ENCODE peak calls at places on chromosomes 16 and 17, in four cellular contexts. A, O, Z and K are unnamed samples.

GRCh38 chr17:2178798-2179505 is 124.0 kb downstream of the HIC1 start:
- DNase-seq in A (no peak), O (no peak), Z (no peak), K (no peak)

GRCh38 chr16:85716680-85717038 is 27.9 kb upstream of the GINS2 start:
- DNase-seq in A (no peak), O (no peak), Z (no peak), K (no peak)

GRCh38 chr17:60523822-60524221 is 2.2 kb downstream of the APPBP2 start:
- DNase-seq in A (no peak), O (no peak), Z (no peak), K (no peak)

GRCh38 chr16:75085556-75085955 is 31.0 kb downstream of the LDHD start:
- DNase-seq in A (no peak), O (no peak), Z (no peak), K (no peak)

GRCh38 chr16:63005356-63005755 is 969.1 kb upstream of the CDH8 start:
- DNase-seq in A (no peak), O (no peak), Z (no peak), K (no peak)

GRCh38 chr17:15260376-15261062 is 4.6 kb downstream of the PMP22 start:
- DNase-seq in A (no peak), O (peak), Z (peak), K (peak)

GRCh38 chr17:79232957-79233356 is 158.3 kb downstream of the ENGASE start:
- DNase-seq in A (no peak), O (no peak), Z (no peak), K (no peak)

GRCh38 chr17:73748521-73748920 is 104.3 kb upstream of the SDK2 start:
- DNase-seq in A (no peak), O (no peak), Z (no peak), K (no peak)

GRCh38 chr17:42891539-42892152 is 9.0 kb upstream of the G6PC1 start:
- DNase-seq in A (no peak), O (peak), Z (peak), K (no peak)

GRCh38 chr16:75175074-75175473 is 26.8 kb downstream of the ZFP1 start:
- DNase-seq in A (no peak), O (no peak), Z (no peak), K (no peak)

GRCh38 chr17:77423589-77424451 is 283.1 kb downstream of the SEC14L1 start:
- DNase-seq in A (no peak), O (no peak), Z (no peak), K (no peak)

GRCh38 chr16:87375426-87376135 is 8.0 kb downstream of the FBXO31 start:
- DNase-seq in A (no peak), O (no peak), Z (no peak), K (no peak)

GRCh38 chr17:65472602-65473001 is 88.8 kb downstream of the AXIN2 start:
- DNase-seq in A (no peak), O (no peak), Z (no peak), K (no peak)

GRCh38 chr16:46743232-46743719 is 4.9 kb downstream of the MYLK3 start:
- DNase-seq in A (no peak), O (peak), Z (no peak), K (peak)

GRCh38 chr17:70658324-70658723 is 489.0 kb downstream of the KCNJ2 start:
- DNase-seq in A (no peak), O (no peak), Z (no peak), K (no peak)

GRCh38 chr17:82863941-82864720 is 24.3 kb upstream of the ZNF750 start:
- DNase-seq in A (peak), O (no peak), Z (no peak), K (peak)

GRCh38 chr16:30185683-30186421 is 2.5 kb downstream of the CORO1A start:
- DNase-seq in A (peak), O (no peak), Z (peak), K (no peak)

GRCh38 chr17:40551874-40552768 is 13.2 kb downstream of the CCR7 start:
- DNase-seq in A (no peak), O (peak), Z (no peak), K (no peak)

GRCh38 chr16:81127051-81127450 is 30.9 kb upstream of the GCSH start:
- DNase-seq in A (no peak), O (no peak), Z (no peak), K (no peak)

GRCh38 chr17:10875984-10876555 is 38.2 kb upstream of the PIRT start:
- DNase-seq in A (no peak), O (peak), Z (peak), K (peak)

GRCh38 chr16:81738831-81739496 is 40.1 kb upstream of the PLCG2 start:
- DNase-seq in A (no peak), O (no peak), Z (no peak), K (peak)

GRCh38 chr17:79064026-79064425 is 10.6 kb upstream of the ENGASE start:
- DNase-seq in A (no peak), O (no peak), Z (no peak), K (no peak)

GRCh38 chr16:1109648-1110047 is 13.6 kb upstream of the C1QTNF8 start:
- DNase-seq in A (no peak), O (no peak), Z (no peak), K (no peak)

GRCh38 chr17:48571826-48572417 is 6.2 kb downstream of the HOXB4 start:
- DNase-seq in A (no peak), O (no peak), Z (no peak), K (no peak)
- TF ChIP-seq CBX5 in A (no peak), O (no peak), Z (no peak), K (no peak)

DNA sequence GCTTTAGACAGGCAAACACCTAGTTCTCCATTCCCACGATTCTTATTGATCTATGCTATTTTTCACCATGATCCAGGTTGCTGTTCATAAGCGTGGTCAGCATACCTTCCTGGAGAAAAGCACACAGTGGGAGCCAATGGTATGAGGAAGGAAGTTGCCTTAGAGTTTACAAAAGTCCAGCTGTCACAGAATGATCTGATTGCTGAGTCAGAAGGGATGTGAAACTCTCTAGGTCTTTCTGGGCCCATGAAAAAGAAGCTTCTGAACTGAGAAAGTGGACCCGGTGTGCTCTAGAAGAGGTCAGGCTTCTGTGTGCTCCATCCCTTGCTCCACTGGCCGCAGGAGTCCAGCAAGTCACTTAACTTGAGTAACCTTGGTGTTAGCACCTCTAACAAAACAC is 71.0 kb upstream of the CCL1 start:
- DNase-seq in A (no peak), O (no peak), Z (no peak), K (no peak)
- TF ChIP-seq CBX5 in A (no peak), O (no peak), Z (no peak), K (no peak)

GRCh38 chr16:89103781-89104180 is 10.1 kb downstream of the ACSF3 start:
- DNase-seq in A (no peak), O (no peak), Z (no peak), K (no peak)

GRCh38 chr16:89104303-89104702 is 10.7 kb downstream of the ACSF3 start:
- DNase-seq in A (no peak), O (no peak), Z (no peak), K (no peak)

GRCh38 chr16:89102035-89102776 is 8.6 kb downstream of the ACSF3 start:
- DNase-seq in A (no peak), O (no peak), Z (no peak), K (no peak)

GRCh38 chr16:89102777-89103073 is 9.1 kb downstream of the ACSF3 start:
- DNase-seq in A (no peak), O (no peak), Z (no peak), K (no peak)

GRCh38 chr16:89103156-89103555 is 9.5 kb downstream of the ACSF3 start:
- DNase-seq in A (no peak), O (no peak), Z (no peak), K (no peak)
- TF ChIP-seq CBX5 in A (no peak), O (no peak), Z (no peak), K (no peak)

GRCh38 chr17:8803531-8804416 is 4.6 kb upstream of the MFSD6L start:
- DNase-seq in A (no peak), O (peak), Z (peak), K (no peak)
- TF ChIP-seq CBX5 in A (no peak), O (no peak), Z (no peak), K (no peak)

DNA sequence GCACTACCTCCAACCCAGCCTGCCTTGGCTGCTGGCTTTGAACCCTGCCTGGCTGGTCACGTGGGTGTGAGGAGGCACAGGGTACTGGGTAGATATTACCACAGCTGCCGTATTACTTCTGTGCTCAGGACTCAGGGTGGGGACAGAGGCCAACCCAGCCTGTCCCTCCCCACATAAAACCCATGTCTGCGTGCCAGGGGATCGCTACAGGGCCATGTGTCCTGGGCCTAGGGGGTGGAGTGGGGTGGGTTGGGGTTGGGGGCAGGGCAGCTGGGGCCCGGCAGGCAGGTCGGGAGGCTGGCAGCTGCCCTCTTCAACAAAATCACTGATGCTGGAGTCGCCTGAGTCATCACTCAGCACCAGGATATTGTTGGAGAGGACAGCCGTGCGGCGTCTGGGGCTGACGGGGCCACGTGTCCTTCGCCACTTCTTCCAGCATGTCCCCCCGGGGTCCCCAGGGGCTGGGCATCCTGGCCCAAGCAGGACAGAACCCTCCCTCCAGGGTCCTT is 39.7 kb upstream of the PVALEF start:
- DNase-seq in A (no peak), O (no peak), Z (no peak), K (no peak)
- TF ChIP-seq CBX5 in A (no peak), O (no peak), Z (no peak), K (no peak)

DNA sequence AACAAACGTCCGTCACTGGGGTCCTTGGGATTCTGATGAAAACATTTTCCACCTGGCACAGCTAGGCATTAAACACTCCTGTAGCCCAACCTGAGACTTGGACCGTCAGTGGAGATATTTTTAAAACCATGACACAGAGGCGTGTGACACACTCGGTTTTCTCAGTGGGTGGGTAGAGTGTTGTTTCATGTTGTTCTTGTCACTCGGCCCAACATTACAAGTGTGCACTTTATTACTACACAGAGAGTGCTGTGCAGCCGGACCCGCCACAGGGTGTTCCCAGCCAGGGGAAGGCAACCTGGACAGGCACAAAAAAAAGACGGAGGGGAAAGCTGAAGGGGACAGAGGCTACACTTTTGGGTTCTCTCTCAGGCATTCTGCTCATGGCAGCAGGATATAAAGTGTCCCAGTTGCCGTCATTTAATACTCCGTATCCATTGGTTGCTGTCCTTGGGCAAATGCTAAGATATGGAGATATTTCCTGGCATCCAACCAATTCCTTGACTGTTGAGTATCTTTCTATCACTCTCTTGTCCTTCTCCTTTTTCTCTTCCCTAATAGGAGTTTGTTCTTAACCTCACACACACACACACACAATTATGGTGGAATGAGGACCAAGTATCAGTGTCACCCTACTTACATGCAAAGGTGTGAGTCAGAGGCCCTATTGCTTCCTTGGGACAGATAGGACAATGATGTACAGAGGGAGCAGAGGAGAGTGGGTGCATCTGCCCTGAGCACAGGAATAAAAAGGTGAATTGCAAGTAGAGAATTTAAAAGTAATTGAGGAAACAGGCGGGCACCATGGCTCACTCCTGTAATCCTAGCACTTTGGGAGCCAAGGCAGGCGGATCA is 154.1 kb upstream of the SOX9 start:
- DNase-seq in A (no peak), O (no peak), Z (no peak), K (no peak)
- TF ChIP-seq CBX5 in A (no peak), O (no peak), Z (no peak), K (no peak)

DNA sequence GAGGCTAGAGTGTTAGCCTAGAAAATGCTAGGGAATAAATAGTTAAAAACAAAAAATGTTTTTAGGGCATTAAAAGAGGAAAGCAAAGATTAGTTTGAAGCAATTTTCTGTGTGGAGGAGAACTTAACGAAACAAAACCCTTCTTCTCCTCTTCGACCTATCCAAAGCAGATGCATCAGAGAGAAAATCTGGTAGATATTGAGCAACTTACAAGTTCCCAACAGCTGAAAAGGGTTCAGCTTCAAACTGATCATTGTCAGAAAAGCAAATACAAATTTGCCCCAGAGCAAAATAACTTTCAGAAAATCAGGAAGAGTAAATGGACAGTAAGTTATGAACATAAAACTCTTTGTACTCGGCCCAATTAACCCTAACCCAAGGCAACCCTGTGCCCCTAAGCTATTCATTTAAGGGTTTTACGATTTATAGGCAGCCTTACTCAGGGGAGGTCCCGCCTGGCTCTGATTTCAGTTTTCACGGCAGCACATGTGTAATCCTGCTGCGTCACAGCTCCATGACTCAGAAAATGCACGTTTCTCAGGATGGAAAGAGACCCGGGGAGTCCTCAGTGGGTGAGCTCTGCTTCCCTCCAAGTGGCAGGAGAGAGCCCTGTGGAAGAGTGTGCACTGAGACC is 405.7 kb upstream of the SALL1 start:
- DNase-seq in A (no peak), O (no peak), Z (no peak), K (no peak)
- TF ChIP-seq CBX5 in A (no peak), O (no peak), Z (no peak), K (no peak)